ENCODE peak calls at places on chromosomes 4 and X, in four cellular contexts. Q is trophoblast cell, D is IMR-90, A is H9. J is an unnamed sample.

GRCh38 chr4:54547299-54548097 is 110.3 kb upstream of the KIT start:
- DNase-seq in Q (no peak), D (no peak), A (no peak), J (no peak)

GRCh38 chr4:47383829-47384427 is 79.6 kb downstream of the COMMD8 start:
- DNase-seq in Q (no peak), D (peak), A (no peak), J (peak)

GRCh38 chrX:45668686-45669443 is 468.2 kb upstream of the DIPK2B start:
- DNase-seq in Q (no peak), D (peak), A (no peak), J (peak)

GRCh38 chr4:1985780-1986577 is 22.8 kb downstream of the NELFA start:
- DNase-seq in Q (no peak), D (no peak), A (no peak), J (no peak)

GRCh38 chr4:5751918-5752802 is 41.2 kb downstream of the EVC start:
- DNase-seq in Q (no peak), D (peak), A (peak), J (peak)

GRCh38 chr4:91973479-91974153 is 330.1 kb upstream of the GRID2 start:
- DNase-seq in Q (no peak), D (no peak), A (no peak), J (no peak)

GRCh38 chrX:124501566-124501965 is 155.2 kb downstream of the SH2D1A start:
- DNase-seq in Q (no peak), D (no peak), A (no peak), J (no peak)

GRCh38 chrX:19535481-19535880 is 20.2 kb upstream of the MAP3K15 start:
- DNase-seq in Q (no peak), D (peak), A (no peak), J (peak)

GRCh38 chr4:94551616-94552564 is 100.1 kb downstream of the PDLIM5 start:
- DNase-seq in Q (no peak), D (peak), A (no peak), J (peak)

GRCh38 chrX:51759055-51759454 is 15.8 kb downstream of the GSPT2 start:
- DNase-seq in Q (no peak), D (no peak), A (no peak), J (no peak)

GRCh38 chrX:70422886-70423336 is at the start of gene GDPD2:
- DNase-seq in Q (no peak), D (no peak), A (peak), J (no peak)

GRCh38 chr4:6335040-6335590 is 65.5 kb downstream of the WFS1 start:
- DNase-seq in Q (no peak), D (no peak), A (no peak), J (no peak)

GRCh38 chr4:69984030-69984443 is 11.7 kb upstream of the STATH start:
- DNase-seq in Q (no peak), D (no peak), A (no peak), J (no peak)

GRCh38 chrX:107577933-107578332 is 50.4 kb upstream of the PRPS1 start:
- DNase-seq in Q (no peak), D (no peak), A (no peak), J (no peak)

GRCh38 chr4:55116450-55116849 is 8.9 kb downstream of the KDR start:
- DNase-seq in Q (peak), D (no peak), A (no peak), J (no peak)

GRCh38 chr4:169200361-169201030 is 70.3 kb downstream of the SH3RF1 start:
- DNase-seq in Q (no peak), D (no peak), A (no peak), J (peak)

GRCh38 chr4:169202878-169203277 is 67.9 kb downstream of the SH3RF1 start:
- DNase-seq in Q (no peak), D (no peak), A (no peak), J (no peak)

GRCh38 chr4:169199184-169199583 is 71.6 kb downstream of the SH3RF1 start:
- DNase-seq in Q (no peak), D (no peak), A (no peak), J (no peak)

GRCh38 chr4:169202143-169202699 is 68.5 kb downstream of the SH3RF1 start:
- DNase-seq in Q (no peak), D (no peak), A (no peak), J (no peak)

DNA sequence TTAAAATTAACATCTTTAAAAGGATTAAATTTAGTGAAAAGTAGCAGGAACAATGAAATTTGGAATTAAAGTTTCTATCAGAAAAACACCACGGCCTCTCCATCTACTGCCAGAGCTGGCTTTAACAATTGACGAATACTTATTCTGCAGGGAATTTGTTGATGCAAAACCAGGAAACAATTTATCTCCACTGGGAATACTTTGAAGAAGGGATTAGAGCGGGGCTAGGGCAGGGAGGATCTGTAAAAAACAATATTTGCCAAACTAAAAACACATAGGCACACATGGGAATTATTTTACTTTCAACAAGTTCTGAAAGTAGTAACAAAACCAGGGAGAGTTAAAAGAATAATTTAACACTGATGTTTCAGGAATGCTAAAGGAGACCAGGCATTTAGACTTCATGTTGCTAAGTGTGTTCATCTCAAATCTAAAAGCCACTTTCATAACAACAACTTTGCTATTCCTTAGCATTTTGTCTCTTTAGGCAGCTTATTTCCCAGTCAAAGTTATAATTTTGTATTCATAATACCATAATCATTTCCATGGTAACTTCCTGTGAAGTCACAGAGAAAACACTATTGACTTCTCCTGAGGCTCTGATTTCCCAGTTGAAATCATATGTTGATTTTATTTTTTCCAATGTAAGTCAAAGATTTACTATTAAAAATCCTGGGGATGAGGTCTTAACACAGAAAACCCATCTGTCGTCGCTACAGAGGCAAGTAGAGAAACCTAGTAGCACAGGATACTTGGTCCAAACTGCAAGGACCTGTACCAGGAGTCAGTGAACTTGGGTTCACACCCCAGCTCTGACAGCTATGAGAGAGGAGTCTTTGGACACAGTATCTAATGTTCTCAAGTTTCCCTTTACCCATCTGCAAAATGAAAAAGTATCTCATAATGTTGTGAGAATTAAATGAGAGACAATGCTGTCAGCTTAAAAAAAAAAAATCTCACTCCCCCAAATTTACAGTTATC is 69.3 kb downstream of the SH3RF1 start:
- DNase-seq in Q (no peak), D (no peak), A (no peak), J (peak)
- H3K4me2 ChIP-seq in Q (no peak), D (peak), A (no peak), J (peak)

GRCh38 chr4:41930139-41930831 is 4.9 kb upstream of the TMEM33 start:
- DNase-seq in Q (no peak), D (no peak), A (no peak), J (no peak)
- H2AFZ ChIP-seq in Q (no peak), D (no peak), A (no peak), J (no peak)

DNA sequence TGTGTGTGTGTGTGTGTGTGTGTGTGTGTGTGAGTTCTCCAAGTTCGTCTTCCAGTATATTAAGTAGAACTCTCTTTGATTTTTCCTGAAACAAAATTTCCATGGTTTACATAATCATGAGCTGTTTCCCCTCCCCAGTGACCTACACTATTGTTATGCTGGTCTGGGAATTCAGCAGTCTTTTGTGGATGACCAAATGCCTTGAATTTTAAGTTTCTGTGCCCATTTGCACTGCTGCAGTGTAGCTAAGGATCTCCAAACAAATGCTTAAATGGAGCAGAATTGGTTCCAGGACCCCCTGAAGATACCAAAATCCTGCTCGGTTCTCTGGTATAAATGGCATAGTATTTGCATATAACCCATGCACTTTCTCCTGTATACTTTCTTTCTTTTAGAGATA is 77.2 kb upstream of the SLC34A2 start:
- DNase-seq in Q (no peak), D (no peak), A (peak), J (no peak)
- H2BK120ac ChIP-seq in Q (no peak), D (no peak), A (no peak), J (no peak)

GRCh38 chrX:56762707-56763555 is 33.9 kb downstream of the NBDY start:
- DNase-seq in Q (no peak), D (no peak), A (no peak), J (no peak)

GRCh38 chrX:56761167-56761566 is 32.1 kb downstream of the NBDY start:
- DNase-seq in Q (no peak), D (no peak), A (no peak), J (no peak)

GRCh38 chrX:56763556-56764152 is 34.6 kb downstream of the NBDY start:
- DNase-seq in Q (no peak), D (peak), A (peak), J (no peak)

GRCh38 chrX:56764153-56764974 is 35.3 kb downstream of the NBDY start:
- DNase-seq in Q (peak), D (peak), A (peak), J (peak)

DNA sequence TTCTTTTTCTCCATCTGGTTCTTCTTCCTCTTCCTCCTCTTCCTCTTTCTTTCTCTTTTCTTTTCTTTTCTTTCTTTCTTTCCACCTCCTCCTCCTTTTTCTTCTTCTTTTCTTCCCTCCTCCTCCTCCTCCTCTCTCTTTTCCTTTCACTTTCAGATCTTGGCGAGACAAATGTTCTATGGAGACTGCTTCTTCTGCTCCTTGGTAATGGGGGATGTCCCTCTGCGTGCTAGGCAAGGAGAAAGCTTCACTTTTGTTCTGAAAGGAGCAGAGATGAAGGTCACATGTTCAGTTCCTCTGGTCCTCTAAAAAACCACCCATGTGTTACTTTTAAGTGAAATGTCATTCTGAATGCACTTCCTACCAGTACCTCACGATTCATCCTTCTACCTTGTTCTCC is 33.2 kb downstream of the NBDY start:
- DNase-seq in Q (no peak), D (no peak), A (no peak), J (no peak)
- H3K4me2 ChIP-seq in Q (no peak), D (no peak), A (no peak), J (no peak)

DNA sequence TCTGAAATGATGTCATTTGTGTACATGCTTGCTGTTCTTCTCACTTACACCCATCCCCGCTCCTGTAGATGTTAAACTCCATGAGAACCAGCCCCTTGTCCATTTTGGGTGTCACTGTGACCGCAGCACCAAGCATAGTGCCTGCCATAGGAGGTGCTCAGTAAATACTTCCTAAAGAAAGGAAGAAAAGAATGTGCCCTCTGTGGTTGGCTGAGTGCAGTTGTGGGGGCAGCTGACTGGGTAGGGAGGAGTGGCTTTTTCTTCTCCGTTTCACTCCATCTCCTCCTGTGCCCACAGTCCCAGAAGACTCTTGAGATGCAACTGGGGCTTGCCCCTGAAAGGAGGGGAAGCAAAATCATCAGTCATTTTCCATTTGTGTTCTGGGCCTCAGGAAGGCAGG is 25.5 kb downstream of the PHEX start:
- DNase-seq in Q (no peak), D (no peak), A (no peak), J (no peak)
- H2AFZ ChIP-seq in Q (no peak), D (no peak), A (no peak), J (no peak)

GRCh38 chr4:182145360-182145905 is 97.8 kb upstream of the TENM3 start:
- DNase-seq in Q (peak), D (no peak), A (no peak), J (no peak)
- H2BK120ac ChIP-seq in Q (peak), D (no peak), A (no peak), J (no peak)

GRCh38 chrX:13167444-13168207 is 123.2 kb upstream of the FAM9C start:
- DNase-seq in Q (no peak), D (peak), A (no peak), J (peak)
- H3K4me2 ChIP-seq in Q (no peak), D (no peak), A (no peak), J (no peak)

GRCh38 chr4:145936142-145937020 is 2.2 kb downstream of the ZNF827 start:
- DNase-seq in Q (peak), D (peak), A (peak), J (peak)
- H2AFZ ChIP-seq in Q (peak), D (peak), A (no peak), J (no peak)

GRCh38 chrX:1248381-1249061 is 20.1 kb upstream of the CSF2RA start:
- DNase-seq in Q (peak), D (no peak), A (peak), J (peak)
- H2BK120ac ChIP-seq in Q (peak), D (no peak), A (peak), J (peak)

J was measured in mesenchymal stem cell.